ENCODE peak calls at places on chromosomes 1 and 21, in five cellular contexts. W, B, Z, I and N are unnamed samples.

GRCh38 chr1:156608036-156608674 is 6.9 kb upstream of the GPATCH4 start:
- DNase-seq in Z (peak), W (peak), B (peak), I (peak), N (peak)

GRCh38 chr1:214476229-214476957 is 75.0 kb downstream of the PTPN14 start:
- DNase-seq in I (no peak), B (no peak), Z (no peak), W (no peak), N (no peak)

GRCh38 chr1:6634278-6635052 is 9.8 kb downstream of the THAP3 start:
- DNase-seq in Z (peak), I (peak), B (no peak), W (peak), N (peak)

GRCh38 chr1:185069202-185069601 is 23.8 kb downstream of the RNF2 start:
- DNase-seq in B (no peak), I (no peak), W (no peak), Z (peak), N (peak)

GRCh38 chr21:21712761-21713558 is 714.8 kb downstream of the NCAM2 start:
- DNase-seq in I (no peak), Z (no peak), W (no peak), B (no peak), N (no peak)

GRCh38 chr21:42474982-42475381 is 21.0 kb downstream of the RSPH1 start:
- DNase-seq in I (peak), B (no peak), W (no peak), Z (no peak), N (no peak)

GRCh38 chr1:55609630-55610029 is 394.5 kb upstream of the USP24 start:
- DNase-seq in B (no peak), I (no peak), Z (no peak), W (no peak), N (no peak)

GRCh38 chr1:86137458-86137857 is 19.1 kb downstream of the COL24A1 start:
- DNase-seq in I (no peak), Z (no peak), W (no peak), B (no peak), N (no peak)

GRCh38 chr1:161440312-161440894 is 64.9 kb upstream of the FCGR2A start:
- DNase-seq in I (peak), Z (peak), B (peak), W (peak), N (peak)

GRCh38 chr1:205507896-205508714 is 3.6 kb downstream of the CDK18 start:
- DNase-seq in B (no peak), Z (no peak), I (peak), W (no peak), N (no peak)

GRCh38 chr1:54096491-54097235 is 43.3 kb downstream of the TCEANC2 start:
- DNase-seq in B (no peak), I (no peak), Z (no peak), W (no peak), N (no peak)

DNA sequence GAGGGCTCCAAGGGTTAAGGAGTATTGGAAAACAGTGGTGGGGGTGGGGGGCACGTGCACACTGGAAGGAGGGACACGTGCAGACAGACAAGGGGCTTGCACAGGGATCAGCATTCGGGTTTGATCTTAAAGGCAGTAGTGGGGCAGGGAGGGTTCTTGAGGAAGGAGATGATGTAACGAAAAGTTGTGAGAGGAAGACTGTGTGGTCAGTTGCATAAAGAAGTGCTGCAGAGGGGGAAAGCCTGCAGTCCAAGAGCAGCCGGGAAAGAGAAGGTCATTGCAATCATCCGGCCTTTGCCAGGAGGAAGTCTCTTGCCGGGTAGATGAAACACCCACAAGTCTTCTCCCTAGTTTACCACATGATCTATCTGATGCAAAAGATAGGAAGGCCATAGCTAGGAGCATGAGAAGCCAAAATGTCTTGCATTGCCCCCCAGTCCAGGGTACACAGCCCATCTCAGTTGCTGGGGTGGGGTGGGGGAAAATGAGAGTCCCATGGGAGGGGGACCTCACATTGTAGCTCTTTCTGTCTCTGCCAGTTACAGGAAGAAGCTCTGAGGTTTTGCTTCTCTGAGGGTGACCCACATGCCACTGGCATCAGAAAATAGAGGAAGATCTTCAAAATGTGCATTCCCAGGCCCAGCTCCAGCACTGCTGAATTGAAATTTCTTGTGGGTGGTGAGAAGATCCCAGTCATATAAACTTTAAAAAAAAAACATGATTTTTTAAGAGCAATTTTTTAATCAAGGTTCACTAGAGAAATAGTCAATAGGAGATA is 202.5 kb upstream of the RAB4A start:
- DNase-seq in I (no peak), Z (no peak), B (no peak), W (no peak), N (no peak)
- TF ChIP-seq FOXM1 in I (no peak), Z (no peak), B (no peak), W (no peak), N (no peak)

GRCh38 chr1:193634470-193634869 is 448.1 kb upstream of the B3GALT2 start:
- DNase-seq in Z (no peak), W (no peak), I (no peak), B (no peak), N (no peak)

GRCh38 chr1:193631306-193631705 is 444.9 kb upstream of the B3GALT2 start:
- DNase-seq in Z (no peak), I (no peak), B (no peak), W (no peak), N (no peak)

GRCh38 chr1:193633991-193634390 is 447.6 kb upstream of the B3GALT2 start:
- DNase-seq in Z (no peak), B (no peak), I (no peak), W (no peak), N (no peak)

GRCh38 chr1:193629875-193630274 is 443.5 kb upstream of the B3GALT2 start:
- DNase-seq in W (no peak), I (no peak), B (no peak), Z (no peak), N (no peak)

GRCh38 chr1:193634876-193635275 is 448.5 kb upstream of the B3GALT2 start:
- DNase-seq in Z (no peak), B (no peak), I (no peak), W (no peak), N (no peak)
- TF ChIP-seq FOXM1 in Z (no peak), B (no peak), I (no peak), W (no peak), N (no peak)

GRCh38 chr21:36169465-36170128 is 13.0 kb downstream of the DOP1B start:
- DNase-seq in W (no peak), I (no peak), B (no peak), Z (no peak), N (no peak)

GRCh38 chr21:36171741-36172331 is 15.2 kb downstream of the DOP1B start:
- DNase-seq in B (no peak), Z (no peak), W (no peak), I (no peak), N (no peak)

GRCh38 chr21:36166705-36167104 is 10.1 kb downstream of the DOP1B start:
- DNase-seq in I (peak), B (no peak), W (no peak), Z (peak), N (no peak)

GRCh38 chr21:36170823-36171222 is 14.2 kb downstream of the DOP1B start:
- DNase-seq in B (no peak), Z (no peak), I (no peak), W (no peak), N (no peak)

DNA sequence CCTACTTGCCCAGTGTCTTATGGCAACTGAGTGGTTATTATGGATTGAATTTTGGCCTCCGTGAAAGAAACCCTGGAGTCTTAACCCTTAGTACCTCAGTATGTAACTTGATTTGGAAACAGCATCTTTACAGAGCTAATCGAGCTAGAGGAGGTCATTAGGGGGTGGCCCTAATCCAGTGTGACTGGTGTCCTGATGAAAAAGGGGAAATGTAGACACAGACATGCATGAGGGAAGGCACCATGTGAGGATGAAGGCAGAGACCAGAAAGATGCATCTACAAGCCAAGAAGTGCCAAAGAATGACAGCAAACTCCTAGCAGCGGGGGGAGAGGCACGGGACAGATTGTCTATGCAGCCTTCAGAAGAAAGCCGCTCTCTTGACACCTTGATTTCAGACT is 14.7 kb downstream of the DOP1B start:
- DNase-seq in I (no peak), B (no peak), Z (no peak), W (no peak), N (no peak)
- TF ChIP-seq FOXM1 in I (no peak), B (no peak), Z (no peak), W (no peak), N (no peak)

DNA sequence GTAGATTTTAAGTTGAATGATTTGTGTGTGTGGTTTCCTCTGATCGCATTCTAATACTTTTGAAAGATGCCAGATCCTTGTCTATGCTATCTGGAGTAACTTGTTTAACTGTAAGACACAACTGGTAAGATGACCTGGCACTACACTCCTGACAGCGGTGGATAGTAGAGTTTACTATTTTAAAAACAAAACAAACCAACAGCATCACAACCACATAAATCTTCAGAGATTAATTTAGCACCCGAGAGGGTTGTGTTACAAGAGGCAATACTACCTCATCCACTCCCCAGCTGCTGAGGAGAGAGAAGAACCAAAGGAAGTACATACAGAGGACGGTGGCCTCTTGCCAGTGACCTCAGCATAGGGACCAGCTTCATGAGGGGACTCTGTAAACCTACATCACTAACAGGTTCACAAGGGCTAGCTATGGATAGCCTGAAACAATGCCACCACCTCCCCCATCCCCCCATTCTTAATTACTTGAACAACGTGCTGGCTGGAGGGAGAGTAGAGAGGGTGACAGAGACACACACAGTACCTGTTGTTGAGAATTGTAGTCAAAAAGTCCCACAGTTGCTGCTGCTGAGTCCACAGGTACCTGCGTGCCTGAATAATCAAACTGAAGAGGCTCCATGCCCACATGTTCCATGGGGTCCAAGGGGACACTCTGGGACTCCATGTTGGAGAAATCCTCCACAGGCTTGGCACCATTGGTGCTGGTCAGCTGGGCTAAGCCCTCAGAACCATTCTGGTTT is 73.5 kb downstream of the PUM1 start:
- DNase-seq in W (no peak), Z (no peak), B (no peak), I (no peak), N (no peak)
- TF ChIP-seq FOXM1 in W (no peak), Z (no peak), B (no peak), I (no peak), N (no peak)

GRCh38 chr1:238380167-238380566 is 489.4 kb upstream of the ZP4 start:
- DNase-seq in B (no peak), Z (no peak), W (no peak), I (no peak), N (no peak)

DNA sequence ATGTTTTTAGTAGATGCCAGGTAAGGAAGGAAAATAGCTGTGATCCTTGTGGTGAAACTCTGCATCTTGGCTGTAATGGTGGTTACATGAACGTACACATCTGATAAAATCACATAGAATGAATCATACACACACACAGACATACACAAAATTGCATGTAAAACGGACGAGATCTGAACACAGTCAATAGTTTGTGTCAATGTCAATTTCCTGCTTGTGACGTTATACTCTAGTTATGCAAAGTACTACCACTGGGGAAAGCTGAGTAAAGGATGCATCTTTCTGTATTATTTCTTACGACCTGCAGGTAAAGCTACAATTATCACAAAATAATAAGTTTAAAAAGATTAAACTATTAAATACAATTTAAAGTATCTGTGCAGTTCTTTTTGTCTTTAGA is 493.7 kb upstream of the ZP4 start:
- DNase-seq in I (no peak), Z (no peak), B (no peak), W (no peak), N (no peak)
- TF ChIP-seq FOXM1 in I (no peak), Z (no peak), B (no peak), W (no peak), N (no peak)